ENCODE peak calls at places on chromosomes 5 and 9, in eight cellular contexts. One of them, this sample, is unnamed.

GRCh38 chr9:23821400-23822181 is 4.4 kb downstream of the ELAVL2 start:
- DNase-seq in heart left ventricle: no peak
- DNase-seq in pancreas: peak
- DNase-seq in CD8-positive, alpha-beta memory T cell: no peak
- DNase-seq in H1: peak
- DNase-seq in caudate nucleus: no peak
- DNase-seq in mesenchymal stem cell: peak
- DNase-seq in fibroblast of lung: peak
- DNase-seq in this sample: no peak

GRCh38 chr9:1140057-1140456 is 89.9 kb downstream of the DMRT2 start:
- DNase-seq in heart left ventricle: no peak
- DNase-seq in pancreas: no peak
- DNase-seq in CD8-positive, alpha-beta memory T cell: no peak
- DNase-seq in H1: no peak
- DNase-seq in caudate nucleus: no peak
- DNase-seq in mesenchymal stem cell: no peak
- DNase-seq in fibroblast of lung: no peak
- DNase-seq in this sample: no peak

GRCh38 chr9:128503870-128504269 is 649 bp upstream of the GLE1 start:
- DNase-seq in heart left ventricle: no peak
- DNase-seq in pancreas: no peak
- DNase-seq in CD8-positive, alpha-beta memory T cell: no peak
- DNase-seq in H1: no peak
- DNase-seq in caudate nucleus: no peak
- DNase-seq in mesenchymal stem cell: peak
- DNase-seq in fibroblast of lung: peak
- DNase-seq in this sample: no peak

GRCh38 chr9:132551556-132551955 is 30.9 kb upstream of the BARHL1 start:
- DNase-seq in heart left ventricle: no peak
- DNase-seq in pancreas: no peak
- DNase-seq in CD8-positive, alpha-beta memory T cell: no peak
- DNase-seq in H1: no peak
- DNase-seq in caudate nucleus: no peak
- DNase-seq in mesenchymal stem cell: no peak
- DNase-seq in fibroblast of lung: no peak
- DNase-seq in this sample: no peak

GRCh38 chr9:14180077-14180941 is 133.6 kb downstream of the NFIB start:
- DNase-seq in heart left ventricle: peak
- DNase-seq in pancreas: peak
- DNase-seq in CD8-positive, alpha-beta memory T cell: no peak
- DNase-seq in H1: no peak
- DNase-seq in caudate nucleus: no peak
- DNase-seq in mesenchymal stem cell: no peak
- DNase-seq in fibroblast of lung: no peak
- DNase-seq in this sample: no peak

GRCh38 chr9:130885422-130886375 is 10.9 kb downstream of the QRFP start:
- DNase-seq in heart left ventricle: no peak
- DNase-seq in pancreas: no peak
- DNase-seq in CD8-positive, alpha-beta memory T cell: no peak
- DNase-seq in H1: no peak
- DNase-seq in caudate nucleus: no peak
- DNase-seq in mesenchymal stem cell: no peak
- DNase-seq in fibroblast of lung: no peak
- DNase-seq in this sample: no peak

GRCh38 chr5:120934003-120934402 is 469.9 kb downstream of the PRR16 start:
- DNase-seq in heart left ventricle: no peak
- DNase-seq in pancreas: no peak
- DNase-seq in CD8-positive, alpha-beta memory T cell: no peak
- DNase-seq in H1: no peak
- DNase-seq in caudate nucleus: no peak
- DNase-seq in mesenchymal stem cell: no peak
- DNase-seq in fibroblast of lung: no peak
- DNase-seq in this sample: no peak

GRCh38 chr9:33445389-33445881 is 2.0 kb downstream of the AQP3 start:
- DNase-seq in heart left ventricle: no peak
- DNase-seq in pancreas: peak
- DNase-seq in CD8-positive, alpha-beta memory T cell: peak
- DNase-seq in H1: no peak
- DNase-seq in caudate nucleus: no peak
- DNase-seq in mesenchymal stem cell: no peak
- DNase-seq in fibroblast of lung: no peak
- DNase-seq in this sample: no peak

GRCh38 chr9:136014928-136015633 is 53.9 kb upstream of the UBAC1 start:
- DNase-seq in heart left ventricle: peak
- DNase-seq in pancreas: no peak
- DNase-seq in CD8-positive, alpha-beta memory T cell: no peak
- DNase-seq in H1: no peak
- DNase-seq in caudate nucleus: no peak
- DNase-seq in mesenchymal stem cell: no peak
- DNase-seq in fibroblast of lung: no peak
- DNase-seq in this sample: no peak

GRCh38 chr5:113224605-113225065 is 210.2 kb downstream of the TSSK1B start:
- DNase-seq in heart left ventricle: no peak
- DNase-seq in pancreas: no peak
- DNase-seq in CD8-positive, alpha-beta memory T cell: no peak
- DNase-seq in H1: no peak
- DNase-seq in caudate nucleus: no peak
- DNase-seq in mesenchymal stem cell: peak
- DNase-seq in fibroblast of lung: peak
- DNase-seq in this sample: no peak

GRCh38 chr9:108534741-108535140 is 321.0 kb downstream of the ACTL7B start:
- DNase-seq in heart left ventricle: no peak
- DNase-seq in pancreas: no peak
- DNase-seq in CD8-positive, alpha-beta memory T cell: no peak
- DNase-seq in H1: no peak
- DNase-seq in caudate nucleus: no peak
- DNase-seq in mesenchymal stem cell: peak
- DNase-seq in fibroblast of lung: peak
- DNase-seq in this sample: peak

GRCh38 chr9:79858509-79858908 is 286.7 kb downstream of the TLE4 start:
- DNase-seq in heart left ventricle: no peak
- DNase-seq in pancreas: no peak
- DNase-seq in CD8-positive, alpha-beta memory T cell: no peak
- DNase-seq in H1: no peak
- DNase-seq in caudate nucleus: no peak
- DNase-seq in mesenchymal stem cell: peak
- DNase-seq in fibroblast of lung: peak
- DNase-seq in this sample: no peak

GRCh38 chr5:135497971-135498661 is 37.6 kb downstream of the NEUROG1 start:
- DNase-seq in heart left ventricle: no peak
- DNase-seq in pancreas: no peak
- DNase-seq in CD8-positive, alpha-beta memory T cell: no peak
- DNase-seq in H1: no peak
- DNase-seq in caudate nucleus: no peak
- DNase-seq in mesenchymal stem cell: no peak
- DNase-seq in fibroblast of lung: no peak
- DNase-seq in this sample: no peak

GRCh38 chr9:113990975-113991471 is 87.1 kb downstream of the AMBP start:
- DNase-seq in heart left ventricle: no peak
- DNase-seq in pancreas: no peak
- DNase-seq in CD8-positive, alpha-beta memory T cell: no peak
- DNase-seq in H1: no peak
- DNase-seq in caudate nucleus: no peak
- DNase-seq in mesenchymal stem cell: no peak
- DNase-seq in fibroblast of lung: no peak
- DNase-seq in this sample: no peak

GRCh38 chr5:17203329-17204132 is 13.9 kb upstream of the BASP1 start:
- DNase-seq in heart left ventricle: no peak
- DNase-seq in pancreas: no peak
- DNase-seq in CD8-positive, alpha-beta memory T cell: no peak
- DNase-seq in H1: no peak
- DNase-seq in caudate nucleus: no peak
- DNase-seq in mesenchymal stem cell: peak
- DNase-seq in fibroblast of lung: peak
- DNase-seq in this sample: no peak

GRCh38 chr9:95626885-95627558 is 110.3 kb upstream of the PTCH1 start:
- DNase-seq in heart left ventricle: peak
- DNase-seq in pancreas: peak
- DNase-seq in CD8-positive, alpha-beta memory T cell: no peak
- DNase-seq in H1: no peak
- DNase-seq in caudate nucleus: no peak
- DNase-seq in mesenchymal stem cell: peak
- DNase-seq in fibroblast of lung: no peak
- DNase-seq in this sample: no peak

GRCh38 chr5:115459844-115460243 is 84.7 kb downstream of the FEM1C start:
- DNase-seq in heart left ventricle: peak
- DNase-seq in pancreas: no peak
- DNase-seq in CD8-positive, alpha-beta memory T cell: no peak
- DNase-seq in H1: no peak
- DNase-seq in caudate nucleus: no peak
- DNase-seq in mesenchymal stem cell: peak
- DNase-seq in fibroblast of lung: peak
- DNase-seq in this sample: no peak

GRCh38 chr5:152066760-152067159 is 142.1 kb upstream of the GLRA1 start:
- DNase-seq in heart left ventricle: no peak
- DNase-seq in pancreas: no peak
- DNase-seq in CD8-positive, alpha-beta memory T cell: no peak
- DNase-seq in H1: no peak
- DNase-seq in caudate nucleus: no peak
- DNase-seq in mesenchymal stem cell: no peak
- DNase-seq in fibroblast of lung: no peak
- DNase-seq in this sample: no peak

GRCh38 chr5:152070591-152070990 is 145.9 kb upstream of the GLRA1 start:
- DNase-seq in heart left ventricle: no peak
- DNase-seq in pancreas: no peak
- DNase-seq in CD8-positive, alpha-beta memory T cell: no peak
- DNase-seq in H1: no peak
- DNase-seq in caudate nucleus: no peak
- DNase-seq in mesenchymal stem cell: no peak
- DNase-seq in fibroblast of lung: no peak
- DNase-seq in this sample: no peak

DNA sequence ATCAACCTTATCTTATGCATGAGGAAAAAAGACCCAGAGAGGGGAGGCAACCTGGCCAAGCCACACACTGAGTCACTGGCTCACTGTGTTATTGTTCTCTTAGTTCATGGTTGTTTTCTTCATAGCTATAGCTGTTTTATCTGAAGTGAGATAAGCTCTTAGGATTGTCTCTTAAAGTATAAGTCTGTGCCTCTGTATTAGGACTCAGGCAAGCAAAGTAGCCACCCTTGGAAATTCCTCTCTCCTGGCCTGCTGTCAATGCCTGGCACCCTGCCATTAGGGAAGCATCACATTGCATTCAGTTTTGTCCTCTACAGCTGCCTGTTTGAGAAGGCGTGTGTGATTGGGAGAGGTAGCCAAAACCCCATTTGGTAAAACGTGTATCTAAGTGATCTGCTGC is 147.4 kb upstream of the GLRA1 start:
- DNase-seq in heart left ventricle: peak
- DNase-seq in pancreas: no peak
- DNase-seq in CD8-positive, alpha-beta memory T cell: no peak
- DNase-seq in H1: no peak
- DNase-seq in caudate nucleus: no peak
- DNase-seq in mesenchymal stem cell: no peak
- DNase-seq in fibroblast of lung: peak
- DNase-seq in this sample: no peak
- H3K27ac ChIP-seq in heart left ventricle: no peak
- H3K27ac ChIP-seq in pancreas: no peak
- H3K27ac ChIP-seq in CD8-positive, alpha-beta memory T cell: no peak
- H3K27ac ChIP-seq in H1: no peak
- H3K27ac ChIP-seq in caudate nucleus: no peak
- H3K27ac ChIP-seq in mesenchymal stem cell: no peak
- H3K27ac ChIP-seq in fibroblast of lung: no peak
- H3K27ac ChIP-seq in this sample: no peak

DNA sequence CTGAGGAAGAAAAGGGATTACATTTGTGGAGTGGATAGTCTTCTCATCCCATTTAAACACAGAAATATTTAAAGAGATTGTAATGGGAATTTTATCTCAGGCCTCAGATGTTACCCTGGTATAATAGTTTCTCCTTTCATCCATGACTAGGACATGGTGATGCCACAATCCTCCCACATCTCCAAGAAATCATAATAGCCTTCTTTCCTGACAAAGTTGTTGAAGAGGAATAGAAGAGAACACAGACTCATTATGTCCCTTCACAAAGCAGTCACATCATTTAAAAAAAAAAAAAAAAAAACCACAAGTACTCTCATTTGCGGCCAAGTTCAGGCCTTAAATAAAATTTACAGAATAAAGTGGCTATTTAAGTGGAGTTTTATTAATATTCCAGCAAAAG is 359.6 kb downstream of the DEPDC1B start:
- DNase-seq in heart left ventricle: no peak
- DNase-seq in pancreas: no peak
- DNase-seq in CD8-positive, alpha-beta memory T cell: no peak
- DNase-seq in H1: no peak
- DNase-seq in caudate nucleus: no peak
- DNase-seq in mesenchymal stem cell: no peak
- DNase-seq in fibroblast of lung: no peak
- DNase-seq in this sample: no peak
- H3K27ac ChIP-seq in heart left ventricle: no peak
- H3K27ac ChIP-seq in pancreas: no peak
- H3K27ac ChIP-seq in CD8-positive, alpha-beta memory T cell: no peak
- H3K27ac ChIP-seq in H1: no peak
- H3K27ac ChIP-seq in caudate nucleus: no peak
- H3K27ac ChIP-seq in mesenchymal stem cell: no peak
- H3K27ac ChIP-seq in fibroblast of lung: no peak
- H3K27ac ChIP-seq in this sample: no peak

DNA sequence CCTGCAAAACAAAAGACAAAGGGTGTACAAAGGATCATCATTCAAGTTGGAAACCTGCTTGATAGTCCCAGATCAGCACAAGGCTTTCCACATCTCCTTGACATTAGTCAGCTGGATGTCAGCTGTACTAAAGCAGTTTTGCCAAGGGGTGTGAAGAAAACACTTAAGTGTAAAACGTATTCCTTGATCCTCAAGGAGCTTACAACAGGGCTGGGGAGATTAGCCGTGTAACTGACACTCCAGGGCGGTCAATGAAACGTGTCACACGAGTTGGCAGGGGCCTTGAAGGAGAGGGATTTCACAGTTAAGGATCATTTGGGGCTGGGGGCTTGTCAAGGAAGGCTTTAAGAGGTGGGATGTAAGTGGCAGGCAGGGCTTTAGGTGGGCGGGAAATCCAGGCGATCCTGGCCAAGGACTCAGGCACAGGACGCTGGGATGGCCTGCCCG is 421 bp upstream of the CNTLN start:
- DNase-seq in heart left ventricle: no peak
- DNase-seq in pancreas: no peak
- DNase-seq in CD8-positive, alpha-beta memory T cell: no peak
- DNase-seq in H1: no peak
- DNase-seq in caudate nucleus: no peak
- DNase-seq in mesenchymal stem cell: peak
- DNase-seq in fibroblast of lung: peak
- DNase-seq in this sample: no peak
- H3K27ac ChIP-seq in heart left ventricle: peak
- H3K27ac ChIP-seq in pancreas: peak
- H3K27ac ChIP-seq in CD8-positive, alpha-beta memory T cell: no peak
- H3K27ac ChIP-seq in H1: peak
- H3K27ac ChIP-seq in caudate nucleus: no peak
- H3K27ac ChIP-seq in mesenchymal stem cell: no peak
- H3K27ac ChIP-seq in fibroblast of lung: peak
- H3K27ac ChIP-seq in this sample: no peak

DNA sequence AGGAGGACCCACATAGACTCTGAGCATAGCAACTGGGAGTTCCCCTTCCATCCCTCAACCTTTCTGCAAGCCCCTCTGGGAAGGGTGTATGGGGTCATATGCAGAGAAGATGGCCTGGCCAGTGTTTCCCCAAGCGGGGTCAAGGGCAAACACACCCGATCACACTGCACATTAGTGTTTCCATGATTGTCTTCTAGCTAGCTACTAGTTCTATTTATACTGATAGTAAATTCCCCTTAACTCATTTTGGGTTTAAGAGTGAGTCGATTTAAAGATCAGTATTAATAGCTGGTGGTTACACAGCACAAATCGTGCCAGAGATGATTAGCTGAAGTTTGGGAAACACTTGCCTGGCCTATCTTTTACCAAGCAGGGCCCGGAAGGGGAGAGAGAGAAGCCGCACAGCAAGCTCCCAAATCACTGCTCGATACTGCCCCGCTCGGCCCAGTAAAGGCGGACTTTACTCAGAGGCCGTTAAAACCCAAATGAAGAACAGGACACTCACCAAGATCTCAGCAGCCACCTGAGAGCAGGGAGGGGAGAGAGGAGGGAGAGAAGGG is 29.4 kb upstream of the TNIP1 start:
- DNase-seq in heart left ventricle: no peak
- DNase-seq in pancreas: no peak
- DNase-seq in CD8-positive, alpha-beta memory T cell: no peak
- DNase-seq in H1: no peak
- DNase-seq in caudate nucleus: no peak
- DNase-seq in mesenchymal stem cell: no peak
- DNase-seq in fibroblast of lung: no peak
- DNase-seq in this sample: no peak
- H3K27ac ChIP-seq in heart left ventricle: peak
- H3K27ac ChIP-seq in pancreas: no peak
- H3K27ac ChIP-seq in CD8-positive, alpha-beta memory T cell: no peak
- H3K27ac ChIP-seq in H1: no peak
- H3K27ac ChIP-seq in caudate nucleus: no peak
- H3K27ac ChIP-seq in mesenchymal stem cell: no peak
- H3K27ac ChIP-seq in fibroblast of lung: no peak
- H3K27ac ChIP-seq in this sample: no peak

This sample was measured in epithelial cell of prostate.